ENCODE peak calls at places on chromosomes 2 and 18, in six cellular contexts. One of them, this sample, is unnamed.

GRCh38 chr18:75358928-75359327 is 68.6 kb downstream of the SMIM21 start:
- DNase-seq in foreskin fibroblast: no peak
- DNase-seq in amniotic stem cell: no peak
- DNase-seq in SIG-M5: no peak
- DNase-seq in brain microvascular endothelial cell: no peak
- DNase-seq in AML-193: no peak
- DNase-seq in this sample: peak

GRCh38 chr18:47978141-47978540 is 47.7 kb upstream of the SMAD2 start:
- DNase-seq in foreskin fibroblast: no peak
- DNase-seq in amniotic stem cell: no peak
- DNase-seq in SIG-M5: no peak
- DNase-seq in brain microvascular endothelial cell: no peak
- DNase-seq in AML-193: no peak
- DNase-seq in this sample: no peak

GRCh38 chr2:1405967-1406366 is 7.3 kb upstream of the TPO start:
- DNase-seq in foreskin fibroblast: no peak
- DNase-seq in amniotic stem cell: no peak
- DNase-seq in SIG-M5: no peak
- DNase-seq in brain microvascular endothelial cell: no peak
- DNase-seq in AML-193: no peak
- DNase-seq in this sample: no peak

GRCh38 chr18:26017929-26018328 is 72.5 kb downstream of the SS18 start:
- DNase-seq in foreskin fibroblast: no peak
- DNase-seq in amniotic stem cell: no peak
- DNase-seq in SIG-M5: no peak
- DNase-seq in brain microvascular endothelial cell: no peak
- DNase-seq in AML-193: no peak
- DNase-seq in this sample: no peak

GRCh38 chr18:75638597-75639467 is 211.3 kb upstream of the SMIM21 start:
- DNase-seq in foreskin fibroblast: peak
- DNase-seq in amniotic stem cell: no peak
- DNase-seq in SIG-M5: no peak
- DNase-seq in brain microvascular endothelial cell: peak
- DNase-seq in AML-193: no peak
- DNase-seq in this sample: peak

GRCh38 chr2:160228141-160228963 is 28.3 kb upstream of the ITGB6 start:
- DNase-seq in foreskin fibroblast: peak
- DNase-seq in amniotic stem cell: peak
- DNase-seq in SIG-M5: no peak
- DNase-seq in brain microvascular endothelial cell: peak
- DNase-seq in AML-193: no peak
- DNase-seq in this sample: peak

GRCh38 chr2:189086710-189087109 is 92.9 kb downstream of the COL5A2 start:
- DNase-seq in foreskin fibroblast: peak
- DNase-seq in amniotic stem cell: peak
- DNase-seq in SIG-M5: no peak
- DNase-seq in brain microvascular endothelial cell: peak
- DNase-seq in AML-193: no peak
- DNase-seq in this sample: peak

GRCh38 chr2:157324331-157324843 is 1.2 kb downstream of the ERMN start:
- DNase-seq in foreskin fibroblast: no peak
- DNase-seq in amniotic stem cell: no peak
- DNase-seq in SIG-M5: no peak
- DNase-seq in brain microvascular endothelial cell: no peak
- DNase-seq in AML-193: no peak
- DNase-seq in this sample: no peak

GRCh38 chr2:232626584-232626983 is 6.8 kb upstream of the EFHD1 start:
- DNase-seq in foreskin fibroblast: no peak
- DNase-seq in amniotic stem cell: no peak
- DNase-seq in SIG-M5: no peak
- DNase-seq in brain microvascular endothelial cell: no peak
- DNase-seq in AML-193: no peak
- DNase-seq in this sample: no peak

GRCh38 chr2:238690673-238690965 is 157.3 kb upstream of the TWIST2 start:
- DNase-seq in foreskin fibroblast: no peak
- DNase-seq in amniotic stem cell: no peak
- DNase-seq in SIG-M5: no peak
- DNase-seq in brain microvascular endothelial cell: no peak
- DNase-seq in AML-193: no peak
- DNase-seq in this sample: no peak

GRCh38 chr18:73006331-73006730 is 138.5 kb upstream of the NETO1 start:
- DNase-seq in foreskin fibroblast: no peak
- DNase-seq in amniotic stem cell: no peak
- DNase-seq in SIG-M5: no peak
- DNase-seq in brain microvascular endothelial cell: no peak
- DNase-seq in AML-193: no peak
- DNase-seq in this sample: no peak

GRCh38 chr2:233331536-233331935 is 22.8 kb upstream of the DGKD start:
- DNase-seq in foreskin fibroblast: no peak
- DNase-seq in amniotic stem cell: no peak
- DNase-seq in SIG-M5: peak
- DNase-seq in brain microvascular endothelial cell: no peak
- DNase-seq in AML-193: peak
- DNase-seq in this sample: no peak

GRCh38 chr18:55275042-55275897 is 312.7 kb downstream of the TCF4 start:
- DNase-seq in foreskin fibroblast: peak
- DNase-seq in amniotic stem cell: peak
- DNase-seq in SIG-M5: no peak
- DNase-seq in brain microvascular endothelial cell: peak
- DNase-seq in AML-193: peak
- DNase-seq in this sample: peak

GRCh38 chr2:218395456-218395825 is 4.2 kb upstream of the CTDSP1 start:
- DNase-seq in foreskin fibroblast: no peak
- DNase-seq in amniotic stem cell: no peak
- DNase-seq in SIG-M5: no peak
- DNase-seq in brain microvascular endothelial cell: no peak
- DNase-seq in AML-193: no peak
- DNase-seq in this sample: no peak

GRCh38 chr2:66571873-66572272 is 136.9 kb downstream of the MEIS1 start:
- DNase-seq in foreskin fibroblast: peak
- DNase-seq in amniotic stem cell: no peak
- DNase-seq in SIG-M5: no peak
- DNase-seq in brain microvascular endothelial cell: no peak
- DNase-seq in AML-193: no peak
- DNase-seq in this sample: no peak

GRCh38 chr2:226730487-226730886 is 69.1 kb downstream of the IRS1 start:
- DNase-seq in foreskin fibroblast: peak
- DNase-seq in amniotic stem cell: no peak
- DNase-seq in SIG-M5: no peak
- DNase-seq in brain microvascular endothelial cell: peak
- DNase-seq in AML-193: no peak
- DNase-seq in this sample: peak

GRCh38 chr18:47680488-47680887 is 250.0 kb downstream of the SMAD2 start:
- DNase-seq in foreskin fibroblast: no peak
- DNase-seq in amniotic stem cell: no peak
- DNase-seq in SIG-M5: no peak
- DNase-seq in brain microvascular endothelial cell: no peak
- DNase-seq in AML-193: no peak
- DNase-seq in this sample: no peak

GRCh38 chr2:190344275-190344827 is 962 bp downstream of the INPP1 start:
- DNase-seq in foreskin fibroblast: no peak
- DNase-seq in amniotic stem cell: no peak
- DNase-seq in SIG-M5: no peak
- DNase-seq in brain microvascular endothelial cell: no peak
- DNase-seq in AML-193: peak
- DNase-seq in this sample: no peak

GRCh38 chr2:100470898-100471514 is 724 bp downstream of the NMS start:
- DNase-seq in foreskin fibroblast: peak
- DNase-seq in amniotic stem cell: no peak
- DNase-seq in SIG-M5: no peak
- DNase-seq in brain microvascular endothelial cell: peak
- DNase-seq in AML-193: no peak
- DNase-seq in this sample: peak

GRCh38 chr18:32319084-32319483 is 129.2 kb downstream of the MEP1B start:
- DNase-seq in foreskin fibroblast: no peak
- DNase-seq in amniotic stem cell: no peak
- DNase-seq in SIG-M5: no peak
- DNase-seq in brain microvascular endothelial cell: no peak
- DNase-seq in AML-193: no peak
- DNase-seq in this sample: no peak

GRCh38 chr2:3222636-3223035 is 155.0 kb downstream of the EIPR1 start:
- DNase-seq in foreskin fibroblast: no peak
- DNase-seq in amniotic stem cell: no peak
- DNase-seq in SIG-M5: no peak
- DNase-seq in brain microvascular endothelial cell: peak
- DNase-seq in AML-193: no peak
- DNase-seq in this sample: peak

GRCh38 chr2:156147594-156148330 is 184.8 kb downstream of the NR4A2 start:
- DNase-seq in foreskin fibroblast: no peak
- DNase-seq in amniotic stem cell: no peak
- DNase-seq in SIG-M5: no peak
- DNase-seq in brain microvascular endothelial cell: no peak
- DNase-seq in AML-193: no peak
- DNase-seq in this sample: peak

This sample was measured in astrocyte of the spinal cord.